ENCODE peak calls at places on chromosomes 7 and 10, in eight cellular contexts. A is HS-5; D is activated CD4-positive, alpha-beta T cell treated with anti-CD3 and anti-CD28 coated beads for 48 hours; O is ELR; W is stimulated activated CD4-positive, alpha-beta T cell treated with anti-CD3 and anti-CD28 coated beads, TNF-alpha, amount 100 ng/mL, for 1 hour; U is heart left ventricle; S is glutamatergic neuron; T is cerebellum. C is an unnamed sample.

GRCh38 chr7:158018061-158018796 is 569.4 kb downstream of the PTPRN2 start:
- DNase-seq in U (peak; percentile 42), S (no peak), W (no peak), D (no peak), T (no peak), A (no peak), O (no peak), C (no peak)

GRCh38 chr7:157564518-157565177 is 227.8 kb downstream of the DNAJB6 start:
- DNase-seq in W (no peak), A (no peak), O (peak; percentile 27), U (peak; percentile 13), D (no peak), T (no peak), S (no peak), C (no peak)

GRCh38 chr10:78494179-78494578 is 460.5 kb downstream of the RPS24 start:
- DNase-seq in S (no peak), O (no peak), U (no peak), A (no peak), W (no peak), D (no peak), T (no peak), C (no peak)

GRCh38 chr10:131928248-131929095 is 27.7 kb downstream of the PPP2R2D start:
- DNase-seq in W (peak; percentile 36), A (no peak), S (no peak), D (peak; percentile 73), U (no peak), T (no peak), O (no peak), C (no peak)

GRCh38 chr7:44460325-44460724 is 30.1 kb downstream of the NUDCD3 start:
- DNase-seq in O (no peak), S (no peak), W (no peak), U (no peak), D (peak; percentile 49), T (no peak), A (no peak), C (no peak)

GRCh38 chr7:138932870-138933269 is 48.3 kb downstream of the KIAA1549 start:
- DNase-seq in O (no peak), U (no peak), A (no peak), S (no peak), D (no peak), W (no peak), T (no peak), C (no peak)

GRCh38 chr10:986881-987634 is 1.2 kb upstream of the GTPBP4 start:
- DNase-seq in W (no peak), O (peak; percentile 93), U (no peak), T (no peak), D (no peak), S (no peak), A (peak; percentile 55), C (no peak)

GRCh38 chr7:143002106-143002505 is 24.8 kb downstream of the OR9A2 start:
- DNase-seq in S (no peak), O (peak; percentile 29), W (no peak), A (no peak), U (no peak), D (no peak), T (no peak), C (no peak)

GRCh38 chr10:66349076-66349475 is 576.8 kb upstream of the LRRTM3 start:
- DNase-seq in A (no peak), S (no peak), W (no peak), D (no peak), O (no peak), U (no peak), T (no peak), C (no peak)

GRCh38 chr7:150372271-150373048 is 3.8 kb downstream of the REPIN1 start:
- DNase-seq in D (no peak), T (no peak), W (no peak), O (no peak), A (no peak), S (no peak), U (no peak), C (no peak)

GRCh38 chr7:936131-937054 is 18.1 kb downstream of the ADAP1 start:
- DNase-seq in S (no peak), W (no peak), U (peak; percentile 63), T (no peak), A (no peak), D (peak; percentile 62), O (peak; percentile 68), C (no peak)

GRCh38 chr10:65348637-65349036 is 1577.2 kb upstream of the LRRTM3 start:
- DNase-seq in U (no peak), S (no peak), W (no peak), D (no peak), T (no peak), O (no peak), A (no peak), C (no peak)

GRCh38 chr7:33050425-33051318 is 11.9 kb downstream of the NT5C3A start:
- DNase-seq in T (peak; percentile 10), W (no peak), D (no peak), U (no peak), O (peak; percentile 70), A (no peak), S (no peak), C (no peak)

GRCh38 chr7:3995187-3995586 is 686.9 kb upstream of the FOXK1 start:
- DNase-seq in O (no peak), D (peak; percentile 49), W (no peak), U (no peak), T (no peak), S (no peak), A (no peak), C (no peak)

GRCh38 chr7:35430547-35431153 is 176.8 kb upstream of the TBX20 start:
- DNase-seq in W (no peak), O (peak; percentile 49), D (peak; percentile 22), T (no peak), U (no peak), S (no peak), A (no peak), C (no peak)

GRCh38 chr7:73906874-73907273 is 45.9 kb downstream of the TMEM270 start:
- DNase-seq in S (no peak), U (peak; percentile 22), T (no peak), D (no peak), W (no peak), O (no peak), A (no peak), C (no peak)

GRCh38 chr10:74930962-74931361 is 104.6 kb downstream of the KAT6B start:
- DNase-seq in O (no peak), D (no peak), W (no peak), S (no peak), T (peak; percentile 52), A (no peak), U (no peak), C (no peak)

GRCh38 chr10:31142026-31142425 is 110.4 kb upstream of the ZNF438 start:
- DNase-seq in A (peak; percentile 38), O (peak; percentile 90), S (no peak), W (no peak), D (no peak), U (no peak), T (no peak), C (no peak)

GRCh38 chr10:96706331-96706853 is 13.9 kb downstream of the PIK3AP1 start:
- DNase-seq in A (no peak), W (no peak), S (no peak), D (no peak), T (no peak), O (no peak), U (no peak), C (no peak)

GRCh38 chr10:79159785-79160184 is 91.0 kb downstream of the ZMIZ1 start:
- DNase-seq in A (no peak), O (no peak), U (peak; percentile 86), S (no peak), T (peak; percentile 77), D (no peak), W (no peak), C (no peak)

GRCh38 chr10:48448796-48449195 is 142.3 kb downstream of the MAPK8 start:
- DNase-seq in T (no peak), S (no peak), W (no peak), O (peak; percentile 90), A (peak; percentile 26), U (no peak), D (no peak), C (no peak)

GRCh38 chr10:70265032-70265689 is 18.6 kb downstream of the NPFFR1 start:
- DNase-seq in U (no peak), O (peak; percentile 28), D (no peak), T (peak; percentile 62), S (no peak), W (no peak), A (no peak), C (no peak)

GRCh38 chr10:86400705-86401587 is 34.4 kb upstream of the GRID1 start:
- DNase-seq in A (no peak), S (peak; percentile 46), W (peak; percentile 62), U (peak; percentile 76), D (peak; percentile 84), O (peak; percentile 64), T (peak; percentile 23), C (no peak)

GRCh38 chr10:69958232-69958902 is 94.3 kb upstream of the MACROH2A2 start:
- DNase-seq in S (no peak), O (peak; percentile 69), W (no peak), D (peak; percentile 20), T (peak; percentile 62), U (no peak), A (peak; percentile 15), C (peak; percentile 12)

GRCh38 chr7:101589976-101590662 is 39.0 kb downstream of the MYL10 start:
- DNase-seq in S (no peak), U (no peak), O (no peak), D (no peak), A (no peak), T (no peak), W (no peak), C (no peak)